ENCODE peak calls at places on chromosomes 5 and 9, in four cellular contexts. O is pancreas, M is psoas muscle, Q is K562. X is an unnamed sample. For H3K4me1, the result is how much of the 10 kb centered on the place peaks cover.

GRCh38 chr5:91381774-91382492 is 1.2 kb downstream of the ARRDC3 start:
- DNase-seq in O (peak), Q (peak), M (peak), X (peak)

GRCh38 chr5:60700347-60700815 is 415 bp upstream of the DEPDC1B start:
- DNase-seq in O (no peak), Q (peak), M (no peak), X (no peak)

GRCh38 chr5:141788296-141788980 is 89.8 kb downstream of the PCDH1 start:
- DNase-seq in M (no peak), O (no peak), Q (no peak), X (no peak)

GRCh38 chr9:14221558-14221957 is 92.4 kb downstream of the NFIB start:
- DNase-seq in Q (no peak), M (no peak), O (no peak), X (no peak)

GRCh38 chr5:30878751-30879150 is 314.7 kb upstream of the CDH6 start:
- DNase-seq in Q (no peak), O (no peak), M (no peak), X (no peak)

GRCh38 chr5:42631241-42631640 is 125.4 kb upstream of the CCDC152 start:
- DNase-seq in Q (no peak), O (no peak), M (no peak), X (no peak)

GRCh38 chr9:81879501-81879916 is 48.7 kb upstream of the SPATA31D4 start:
- DNase-seq in O (no peak), M (no peak), Q (no peak), X (no peak)

GRCh38 chr5:366541-367357 is 45.2 kb downstream of the AHRR start:
- DNase-seq in Q (no peak), O (no peak), M (no peak), X (no peak)

GRCh38 chr5:13115476-13115875 is 829.0 kb downstream of the DNAH5 start:
- DNase-seq in Q (no peak), M (no peak), O (no peak), X (no peak)

GRCh38 chr5:64754066-64754465 is 14.4 kb downstream of the SREK1IP1 start:
- DNase-seq in O (no peak), M (no peak), Q (no peak), X (no peak)

GRCh38 chr5:142811840-142812557 is 41.8 kb downstream of the ARHGAP26 start:
- DNase-seq in M (no peak), O (no peak), Q (peak), X (no peak)

GRCh38 chr5:38641003-38641402 is 84.6 kb upstream of the LIFR start:
- DNase-seq in M (no peak), O (no peak), Q (no peak), X (no peak)

GRCh38 chr5:122126177-122126701 is 3.1 kb upstream of the ZNF474 start:
- DNase-seq in Q (peak), O (no peak), M (no peak), X (no peak)

GRCh38 chr5:150120617-150121447 is 34.5 kb upstream of the CSF1R start:
- DNase-seq in M (no peak), O (no peak), Q (no peak), X (peak)

GRCh38 chr5:124744170-124744911 is 2.1 kb downstream of the ZNF608 start:
- DNase-seq in Q (no peak), M (peak), O (peak), X (peak)

GRCh38 chr5:72063219-72063819 is 44.0 kb upstream of the MAP1B start:
- DNase-seq in M (no peak), O (no peak), Q (peak), X (no peak)

GRCh38 chr9:101716629-101717028 is 21.8 kb downstream of the GRIN3A start:
- DNase-seq in M (no peak), O (no peak), Q (no peak), X (no peak)

GRCh38 chr5:118592678-118593328 is 395.5 kb downstream of the DTWD2 start:
- DNase-seq in O (no peak), Q (no peak), M (no peak), X (no peak)

GRCh38 chr5:169701910-169702451 is 64.9 kb downstream of the DOCK2 start:
- DNase-seq in M (no peak), O (no peak), Q (peak), X (no peak)

GRCh38 chr5:50655810-50656205 is 10.6 kb upstream of the PARP8 start:
- DNase-seq in M (no peak), Q (no peak), O (peak), X (no peak)

GRCh38 chr9:112338561-112338960 is 5.1 kb upstream of the PTBP3 start:
- DNase-seq in Q (no peak), M (no peak), O (no peak), X (no peak)

GRCh38 chr9:129149442-129149841 is 28.6 kb downstream of the IER5L start:
- DNase-seq in Q (no peak), O (no peak), M (no peak), X (no peak)

GRCh38 chr5:40676643-40677333 is 2.9 kb upstream of the PTGER4 start:
- DNase-seq in O (peak), M (peak), Q (no peak), X (no peak)

GRCh38 chr9:3847377-3847776 is 321.6 kb upstream of the RFX3 start:
- DNase-seq in O (no peak), Q (no peak), M (no peak), X (no peak)

GRCh38 chr9:110886832-110887231 is 151.4 kb downstream of the LPAR1 start:
- DNase-seq in Q (no peak), M (no peak), O (no peak), X (no peak)

GRCh38 chr9:13728917-13729811 is 449.7 kb upstream of the MPDZ start:
- DNase-seq in Q (no peak), M (no peak), O (no peak), X (no peak)

GRCh38 chr9:26229324-26230054 is 551.2 kb upstream of the TUSC1 start:
- DNase-seq in M (no peak), O (no peak), Q (no peak), X (no peak)

GRCh38 chr5:135454946-135455345 is 2.8 kb upstream of the TIFAB start:
- DNase-seq in O (no peak), Q (no peak), M (no peak), X (no peak)

GRCh38 chr5:133801955-133802751 is 166.3 kb downstream of the C5orf15 start:
- DNase-seq in M (peak), Q (no peak), O (peak), X (no peak)

GRCh38 chr9:90095682-90096081 is 490.9 kb downstream of the GADD45G start:
- DNase-seq in Q (no peak), O (peak), M (peak), X (no peak)

DNA sequence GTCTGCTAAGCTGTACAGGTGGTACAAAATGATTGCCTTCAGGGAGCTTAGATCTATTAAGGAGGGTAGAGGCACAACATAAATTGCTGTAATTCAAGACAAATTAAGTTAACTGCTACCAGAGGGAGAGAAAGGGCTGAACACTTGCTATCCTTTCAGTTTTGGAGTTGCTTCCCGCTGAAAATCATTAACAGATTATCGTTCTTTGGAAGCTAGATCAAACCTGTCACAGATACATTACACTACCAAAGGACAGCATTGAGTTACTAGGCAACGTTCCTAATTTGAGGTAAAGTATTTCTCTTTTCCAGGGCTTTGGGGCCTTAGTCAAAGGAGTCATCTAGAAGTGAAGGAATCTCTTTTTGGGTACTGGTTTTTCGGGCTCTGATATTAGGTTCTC is 84.7 kb upstream of the DHFR start:
- DNase-seq in M (no peak), Q (no peak), O (no peak), X (no peak)
- H3K4me1 ChIP-seq in M (under half), Q (under half), O (under half), X (under half)

GRCh38 chr9:127205952-127206351 is 58.6 kb upstream of the GARNL3 start:
- DNase-seq in Q (no peak), M (no peak), O (no peak), X (no peak)
- TF ChIP-seq CTCF in Q (no peak), M (no peak), O (no peak), X (no peak)

DNA sequence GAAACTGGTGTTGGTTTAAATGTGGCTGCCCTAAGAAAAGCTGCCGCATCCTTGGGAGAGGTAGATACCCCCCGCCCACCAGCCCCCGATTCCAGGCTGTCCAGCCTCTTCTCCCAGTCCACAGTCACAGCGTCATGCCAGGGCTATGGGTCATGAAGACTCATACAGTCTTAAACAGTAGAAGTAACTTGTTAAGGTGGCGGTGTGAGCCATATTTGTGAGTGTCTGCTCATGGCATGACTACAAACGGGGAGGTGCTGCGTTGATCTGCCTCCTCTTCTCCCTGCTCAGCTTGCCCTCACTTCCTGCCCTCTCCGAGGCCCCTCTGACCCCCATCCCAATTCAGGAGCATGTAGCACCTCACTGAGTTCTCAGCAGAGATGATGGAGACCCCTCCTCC is 20.8 kb downstream of the FGD3 start:
- DNase-seq in O (no peak), Q (no peak), M (no peak), X (no peak)
- H3K27ac ChIP-seq in O (no peak), Q (no peak), M (no peak), X (no peak)

GRCh38 chr5:172558076-172558990 is 82.7 kb upstream of the NEURL1B start:
- DNase-seq in M (no peak), Q (no peak), O (no peak), X (no peak)
- H3K4me1 ChIP-seq in M (under half), Q (under half), O (under half), X (under half)

GRCh38 chr9:36796671-36797419 is 224.2 kb downstream of the MELK start:
- DNase-seq in Q (no peak), M (no peak), O (no peak), X (no peak)

GRCh38 chr9:36791204-36791948 is 218.7 kb downstream of the MELK start:
- DNase-seq in Q (no peak), M (no peak), O (no peak), X (no peak)

GRCh38 chr9:36797471-36798220 is 225.0 kb downstream of the MELK start:
- DNase-seq in M (no peak), O (no peak), Q (no peak), X (no peak)

GRCh38 chr9:36789886-36790285 is 217.2 kb downstream of the MELK start:
- DNase-seq in Q (no peak), M (no peak), O (no peak), X (no peak)

DNA sequence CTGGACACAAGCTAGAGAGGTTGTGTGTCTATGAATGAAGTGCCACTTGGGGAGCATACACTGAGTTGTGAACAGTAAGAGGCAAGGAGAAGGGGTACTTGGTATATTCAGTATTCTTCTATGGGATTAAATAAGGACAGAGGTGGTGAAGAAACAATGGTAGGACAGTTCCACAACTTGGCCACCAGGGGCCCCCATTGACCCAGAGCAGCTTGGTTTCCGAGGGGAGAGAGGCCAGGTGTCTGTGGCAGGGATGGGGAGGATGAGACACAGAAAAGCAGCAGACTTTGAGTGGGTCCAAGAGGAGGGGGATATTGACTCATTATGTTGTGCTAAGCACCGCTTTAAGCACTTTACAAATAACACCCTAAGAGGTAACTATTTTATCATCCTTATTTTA is 220.6 kb downstream of the MELK start:
- DNase-seq in Q (peak), M (no peak), O (no peak), X (no peak)
- TF ChIP-seq CTCF in Q (peak), M (no peak), O (no peak), X (no peak)

GRCh38 chr9:134592819-134593200 is 48.8 kb upstream of the COL5A1 start:
- DNase-seq in O (no peak), Q (no peak), M (no peak), X (no peak)

GRCh38 chr9:134593756-134594375 is 47.7 kb upstream of the COL5A1 start:
- DNase-seq in O (no peak), Q (no peak), M (no peak), X (no peak)

GRCh38 chr9:134594376-134594941 is 47.1 kb upstream of the COL5A1 start:
- DNase-seq in Q (no peak), M (no peak), O (no peak), X (peak)

GRCh38 chr9:134592018-134592818 is 49.4 kb upstream of the COL5A1 start:
- DNase-seq in O (no peak), M (peak), Q (peak), X (no peak)

GRCh38 chr9:134593286-134593685 is 48.3 kb upstream of the COL5A1 start:
- DNase-seq in M (no peak), Q (no peak), O (no peak), X (peak)
- H3K27ac ChIP-seq in M (no peak), Q (no peak), O (no peak), X (no peak)

DNA sequence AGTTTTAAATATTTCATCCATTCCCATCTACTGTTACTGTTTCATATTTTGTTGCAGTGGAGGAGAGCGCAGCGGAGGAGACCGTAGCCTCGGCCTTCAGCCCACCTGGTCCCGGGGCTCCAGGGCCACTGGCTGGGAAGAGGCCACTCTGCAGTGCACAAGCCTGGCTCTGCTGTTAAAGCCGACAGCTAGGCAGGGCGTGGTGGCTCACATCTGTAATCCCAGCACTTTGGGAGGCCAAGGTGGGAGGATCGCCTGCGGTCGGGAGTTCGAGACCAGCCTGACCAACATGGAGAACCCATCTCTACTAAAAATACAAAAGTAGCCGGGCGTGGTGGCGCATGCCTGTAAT is 19.5 kb downstream of the LPCAT1 start:
- DNase-seq in O (no peak), Q (no peak), M (no peak), X (no peak)
- H3K4me1 ChIP-seq in O (under half), Q (half or more), M (under half), X (half or more)

GRCh38 chr9:72627147-72627546 is 105.7 kb downstream of the TMC1 start:
- DNase-seq in M (no peak), Q (no peak), O (no peak), X (no peak)
- TF ChIP-seq CTCF in M (no peak), Q (no peak), O (no peak), X (no peak)

GRCh38 chr9:91162311-91162710 is 199.4 kb downstream of the AUH start:
- DNase-seq in Q (peak), M (no peak), O (no peak), X (no peak)
- H3K27ac ChIP-seq in Q (peak), M (no peak), O (no peak), X (peak)